ENCODE peak calls at places on chromosomes 2 and 18, in five cellular contexts. P, F, W, S and T are unnamed samples.

GRCh38 chr2:138421971-138422335 is 79.6 kb upstream of the SPOPL start:
- DNase-seq in P (no peak), F (no peak), W (no peak), S (peak), T (no peak)

GRCh38 chr2:237486819-237487448 is at the start of gene MLPH:
- DNase-seq in P (no peak), F (no peak), W (peak), S (peak), T (no peak)

GRCh38 chr2:675051-675450 is 2.2 kb downstream of the TMEM18 start:
- DNase-seq in P (no peak), F (no peak), W (no peak), S (no peak), T (no peak)

GRCh38 chr18:73594749-73595148 is 552.9 kb downstream of the FBXO15 start:
- DNase-seq in P (no peak), F (no peak), W (no peak), S (no peak), T (no peak)

GRCh38 chr2:85705680-85706039 is 11.5 kb downstream of the GNLY start:
- DNase-seq in P (peak), F (no peak), W (no peak), S (peak), T (no peak)

GRCh38 chr18:45423664-45424063 is 191.6 kb upstream of the SLC14A2 start:
- DNase-seq in P (no peak), F (no peak), W (no peak), S (no peak), T (no peak)

GRCh38 chr2:55989405-55989804 is 65.8 kb upstream of the EFEMP1 start:
- DNase-seq in P (no peak), F (no peak), W (no peak), S (no peak), T (no peak)

GRCh38 chr2:20616341-20616871 is 34.5 kb downstream of the HS1BP3 start:
- DNase-seq in P (peak), F (no peak), W (no peak), S (no peak), T (no peak)

GRCh38 chr2:152847067-152847466 is 128.6 kb downstream of the ARL6IP6 start:
- DNase-seq in P (no peak), F (no peak), W (no peak), S (no peak), T (no peak)

GRCh38 chr2:7023542-7023941 is 106.3 kb downstream of the RNF144A start:
- DNase-seq in P (no peak), F (no peak), W (no peak), S (no peak), T (no peak)

GRCh38 chr2:232142502-232142901 is 181.0 kb downstream of the DIS3L2 start:
- DNase-seq in P (no peak), F (no peak), W (no peak), S (no peak), T (no peak)

GRCh38 chr2:232139786-232140562 is 178.5 kb downstream of the DIS3L2 start:
- DNase-seq in P (no peak), F (no peak), W (no peak), S (peak), T (no peak)

GRCh38 chr2:232141591-232141990 is 180.1 kb downstream of the DIS3L2 start:
- DNase-seq in P (no peak), F (no peak), W (no peak), S (no peak), T (no peak)

GRCh38 chr2:232139171-232139594 is 177.7 kb downstream of the DIS3L2 start:
- DNase-seq in P (no peak), F (no peak), W (no peak), S (no peak), T (no peak)

GRCh38 chr2:232142049-232142448 is 180.5 kb downstream of the DIS3L2 start:
- DNase-seq in P (no peak), F (no peak), W (peak), S (peak), T (peak)
- TF ChIP-seq CTCF in P (peak), F (peak), W (peak), S (peak), T (peak)

DNA sequence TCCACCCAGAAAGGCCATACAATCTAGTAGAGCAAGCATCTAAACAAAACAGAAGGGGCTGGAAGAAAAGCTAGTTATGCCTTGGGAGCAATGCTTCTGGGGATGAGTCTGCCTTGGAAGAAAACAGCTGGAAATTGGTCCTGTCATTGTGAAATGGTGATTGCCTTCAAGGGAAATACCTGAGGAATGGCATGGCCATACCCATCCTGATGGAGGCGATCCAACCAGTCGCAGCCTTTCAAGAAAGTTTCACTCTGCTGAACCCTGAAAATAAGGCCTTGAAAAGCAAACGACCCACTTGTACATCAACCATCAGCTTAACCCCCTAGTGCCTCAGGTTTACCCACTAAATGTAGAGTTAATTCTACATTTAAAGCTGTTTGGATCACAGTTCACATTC is 72.6 kb upstream of the PID1 start:
- DNase-seq in P (no peak), F (no peak), W (no peak), S (no peak), T (no peak)
- TF ChIP-seq CTCF in P (no peak), F (no peak), W (no peak), S (no peak), T (no peak)

GRCh38 chr2:84492571-84492970 is 23.7 kb upstream of the DNAH6 start:
- DNase-seq in P (no peak), F (no peak), W (no peak), S (no peak), T (no peak)
- TF ChIP-seq CTCF in P (no peak), F (no peak), W (no peak), S (no peak), T (no peak)

GRCh38 chr2:225667465-225667864 is 268.0 kb downstream of the NYAP2 start:
- DNase-seq in P (no peak), F (no peak), W (no peak), S (no peak), T (no peak)

GRCh38 chr2:225668606-225669266 is 269.2 kb downstream of the NYAP2 start:
- DNase-seq in P (no peak), F (peak), W (peak), S (peak), T (peak)

DNA sequence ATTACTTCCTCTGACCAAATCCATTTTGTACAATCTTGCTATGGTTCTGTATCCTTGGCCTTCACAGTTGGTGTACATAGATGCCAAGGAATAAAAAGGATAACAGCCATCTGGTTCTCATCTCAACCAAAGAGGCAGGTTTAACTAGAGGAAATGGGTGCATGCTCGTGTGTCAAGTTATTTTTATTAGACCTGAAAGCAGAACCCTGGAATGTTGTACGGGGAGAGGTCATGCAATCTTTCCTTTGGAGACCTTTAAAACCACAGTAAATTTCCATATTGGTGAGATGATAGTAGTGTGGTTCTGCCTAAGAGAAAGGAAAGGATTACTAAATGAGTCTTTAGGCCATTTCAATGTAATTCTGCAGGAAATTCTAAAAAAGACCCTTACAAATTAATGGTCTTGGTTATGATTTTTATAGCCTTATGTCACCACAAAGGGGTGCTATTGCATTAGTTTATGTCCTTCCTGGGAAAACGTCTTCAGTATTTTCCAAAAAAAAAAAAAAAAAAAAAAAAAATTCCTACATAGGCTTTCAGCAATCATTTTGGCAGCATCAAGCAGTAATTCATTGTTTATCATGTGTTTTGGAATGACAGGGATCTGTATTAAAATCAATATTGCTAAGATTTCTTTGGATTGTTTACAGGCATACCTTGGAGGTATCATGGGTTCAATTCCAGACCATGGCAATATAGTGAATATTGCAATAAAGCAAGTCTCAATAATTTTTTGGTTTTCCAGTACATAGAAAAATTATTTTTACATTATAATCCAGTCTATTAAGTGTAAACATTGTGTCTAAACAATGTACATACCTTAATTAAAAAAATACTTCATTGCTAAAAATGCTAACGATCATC is 270.8 kb downstream of the NYAP2 start:
- DNase-seq in P (no peak), F (no peak), W (peak), S (peak), T (no peak)
- TF ChIP-seq CTCF in P (peak), F (no peak), W (peak), S (peak), T (no peak)

GRCh38 chr2:45432406-45432805 is 178.7 kb downstream of the SRBD1 start:
- DNase-seq in P (no peak), F (no peak), W (no peak), S (peak), T (no peak)
- TF ChIP-seq CTCF in P (peak), F (no peak), W (no peak), S (no peak), T (no peak)

GRCh38 chr2:172428841-172429173 is 1.4 kb downstream of the ITGA6 start:
- DNase-seq in P (no peak), F (no peak), W (peak), S (no peak), T (no peak)
- TF ChIP-seq CTCF in P (no peak), F (no peak), W (no peak), S (no peak), T (no peak)